ENCODE peak calls at places on chromosomes 7 and 10, in nine cellular contexts. P, Y, Q, D, H, W, T, O and J are unnamed samples.

GRCh38 chr7:100897111-100897608 is 1.5 kb upstream of the ACHE start:
- DNase-seq in P (no peak), Y (no peak), Q (peak; percentile 55), D (peak; percentile 36), H (peak; percentile 27), W (peak; percentile 62), T (peak; percentile 64), O (no peak), J (no peak)

GRCh38 chr7:141156446-141156845 is 82.6 kb downstream of the TMEM178B start:
- DNase-seq in P (no peak), Y (no peak), Q (no peak), D (no peak), H (no peak), W (no peak), T (no peak), O (no peak), J (no peak)

GRCh38 chr7:47561715-47562446 is 20.0 kb downstream of the TNS3 start:
- DNase-seq in P (no peak), Y (peak; percentile 59), Q (no peak), D (no peak), H (no peak), W (no peak), T (no peak), O (no peak), J (no peak)

GRCh38 chr7:131077735-131078134 is 249.9 kb upstream of the MKLN1 start:
- DNase-seq in P (no peak), Y (no peak), Q (no peak), D (no peak), H (no peak), W (no peak), T (no peak), O (no peak), J (no peak)

GRCh38 chr7:3922175-3922635 is 621.2 kb downstream of the SDK1 start:
- DNase-seq in P (peak; percentile 90), Y (peak; percentile 98), Q (peak; percentile 66), D (no peak), H (peak; percentile 89), W (no peak), T (no peak), O (peak; percentile 82), J (no peak)

GRCh38 chr10:89217057-89217990 is 10.2 kb upstream of the CH25H start:
- DNase-seq in P (peak; percentile 74), Y (peak; percentile 48), Q (peak; percentile 72), D (peak; percentile 18), H (peak; percentile 76), W (peak; percentile 68), T (no peak), O (no peak), J (peak; percentile 42)

GRCh38 chr10:2575460-2575859 is 491.9 kb upstream of the PFKP start:
- DNase-seq in P (no peak), Y (no peak), Q (no peak), D (no peak), H (no peak), W (no peak), T (no peak), O (no peak), J (no peak)

GRCh38 chr7:35418716-35419425 is 165.0 kb upstream of the TBX20 start:
- DNase-seq in P (no peak), Y (no peak), Q (no peak), D (no peak), H (no peak), W (no peak), T (no peak), O (no peak), J (no peak)

GRCh38 chr7:66452165-66452564 is 176.5 kb upstream of the KCTD7 start:
- DNase-seq in P (peak; percentile 30), Y (peak; percentile 58), Q (peak; percentile 78), D (no peak), H (no peak), W (no peak), T (no peak), O (no peak), J (no peak)

GRCh38 chr7:158864507-158864820 is 8.1 kb downstream of the DYNC2I1 start:
- DNase-seq in P (no peak), Y (no peak), Q (no peak), D (no peak), H (no peak), W (no peak), T (no peak), O (no peak), J (no peak)

GRCh38 chr10:132921818-132922807 is 20.3 kb downstream of the CFAP46 start:
- DNase-seq in P (no peak), Y (no peak), Q (no peak), D (no peak), H (no peak), W (no peak), T (peak; percentile 17), O (no peak), J (no peak)

GRCh38 chr7:41792099-41792498 is 89.2 kb upstream of the INHBA start:
- DNase-seq in P (peak; percentile 41), Y (peak; percentile 21), Q (peak; percentile 78), D (no peak), H (peak; percentile 15), W (no peak), T (no peak), O (no peak), J (no peak)

GRCh38 chr7:125504848-125505247 is 575.2 kb upstream of the POT1 start:
- DNase-seq in P (no peak), Y (no peak), Q (no peak), D (no peak), H (no peak), W (no peak), T (no peak), O (peak; percentile 40), J (no peak)

DNA sequence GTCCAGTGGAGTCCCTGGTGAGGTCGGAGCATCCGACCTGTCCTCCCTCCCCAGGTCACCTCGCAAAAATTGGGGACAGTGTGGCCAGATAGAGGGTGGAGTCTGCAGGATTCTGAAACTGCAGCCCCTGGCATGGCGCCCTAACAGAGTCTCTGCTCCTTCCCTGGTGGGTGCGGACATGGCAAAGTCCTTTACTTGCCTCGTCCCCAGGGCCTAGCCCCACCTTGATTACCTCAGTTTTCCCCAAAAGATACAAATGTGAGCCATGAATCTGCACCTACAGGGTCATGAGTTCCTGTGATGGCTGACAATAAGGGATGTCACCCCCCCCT is 47.7 kb downstream of the NPVF start:
- DNase-seq in P (no peak), Y (no peak), Q (no peak), D (no peak), H (no peak), W (no peak), T (no peak), O (no peak), J (no peak)
- H3K27ac ChIP-seq in P (peak overlapping the region; percentile 39), Y (no peak overlapping the region), Q (no peak overlapping the region), D (peak overlapping the region; percentile 64), H (no peak overlapping the region), W (peak overlapping the region; percentile 38), T (peak overlapping the region; percentile 59), O (no peak overlapping the region), J (no peak overlapping the region)

DNA sequence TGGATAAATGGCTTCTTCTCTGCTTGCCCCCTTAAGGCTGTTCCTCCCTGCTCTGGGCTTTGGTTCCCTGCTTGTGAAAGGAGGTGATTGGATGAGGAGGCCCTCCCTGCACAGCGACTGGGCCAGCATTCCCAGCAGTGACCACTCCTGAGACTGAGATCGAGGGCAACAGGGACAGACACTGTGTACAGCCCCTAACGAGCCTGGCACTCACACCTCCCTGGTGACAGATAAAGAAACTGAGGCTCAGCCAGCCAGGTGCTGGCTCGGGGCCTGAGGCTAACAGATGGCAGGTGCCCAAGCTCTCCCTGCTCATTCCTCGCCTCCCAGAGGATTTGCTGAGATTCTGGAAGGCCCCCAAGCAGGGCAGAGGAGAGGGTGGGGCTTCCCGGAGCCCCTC is 12.0 kb upstream of the AQP1 start:
- DNase-seq in P (no peak), Y (no peak), Q (no peak), D (no peak), H (peak; percentile 20), W (no peak), T (no peak), O (no peak), J (no peak)
- H3K27ac ChIP-seq in P (no peak overlapping the region), Y (no peak overlapping the region), Q (no peak overlapping the region), D (no peak overlapping the region), H (no peak overlapping the region), W (no peak overlapping the region), T (no peak overlapping the region), O (no peak overlapping the region), J (no peak overlapping the region)

GRCh38 chr7:27032843-27033242 is 63.0 kb downstream of the HOXA1 start:
- DNase-seq in P (peak; percentile 13), Y (peak; percentile 47), Q (peak; percentile 34), D (no peak), H (no peak), W (no peak), T (no peak), O (no peak), J (no peak)

GRCh38 chr7:27030393-27031001 is 65.3 kb downstream of the HOXA1 start:
- DNase-seq in P (no peak), Y (no peak), Q (no peak), D (no peak), H (no peak), W (no peak), T (no peak), O (no peak), J (no peak)

GRCh38 chr7:27031289-27032172 is 64.3 kb downstream of the HOXA1 start:
- DNase-seq in P (peak; percentile 87), Y (peak; percentile 75), Q (peak; percentile 90), D (no peak), H (peak; percentile 34), W (no peak), T (no peak), O (no peak), J (no peak)
- H3K27ac ChIP-seq in P (no peak overlapping the region), Y (peak overlapping the region; percentile 45), Q (peak overlapping the region; percentile 79), D (no peak overlapping the region), H (no peak overlapping the region), W (no peak overlapping the region), T (no peak overlapping the region), O (no peak overlapping the region), J (no peak overlapping the region)

GRCh38 chr10:27699778-27700177 is 45.8 kb downstream of the MKX start:
- DNase-seq in P (peak; percentile 52), Y (no peak), Q (peak; percentile 60), D (no peak), H (no peak), W (no peak), T (no peak), O (no peak), J (no peak)

GRCh38 chr10:27696466-27696865 is 49.2 kb downstream of the MKX start:
- DNase-seq in P (no peak), Y (peak; percentile 29), Q (no peak), D (no peak), H (no peak), W (no peak), T (no peak), O (no peak), J (no peak)

GRCh38 chr10:27701971-27702537 is 43.6 kb downstream of the MKX start:
- DNase-seq in P (no peak), Y (no peak), Q (no peak), D (no peak), H (no peak), W (no peak), T (no peak), O (no peak), J (no peak)
- H3K27ac ChIP-seq in P (no peak overlapping the region), Y (no peak overlapping the region), Q (no peak overlapping the region), D (no peak overlapping the region), H (no peak overlapping the region), W (no peak overlapping the region), T (no peak overlapping the region), O (no peak overlapping the region), J (peak overlapping the region; percentile 13)

GRCh38 chr10:76719021-76719420 is 918.6 kb downstream of the KCNMA1 start:
- DNase-seq in P (no peak), Y (no peak), Q (no peak), D (no peak), H (no peak), W (no peak), T (no peak), O (no peak), J (no peak)
- H3K27ac ChIP-seq in P (no peak overlapping the region), Y (no peak overlapping the region), Q (no peak overlapping the region), D (no peak overlapping the region), H (no peak overlapping the region), W (no peak overlapping the region), T (no peak overlapping the region), O (no peak overlapping the region), J (no peak overlapping the region)